ENCODE peak calls at places on chromosomes 5 and 9, in six cellular contexts. One of them, this sample, is unnamed.

GRCh38 chr5:151739939-151740335 is 18.5 kb downstream of the ATOX1 start:
- DNase-seq in fibroblast of villous mesenchyme: peak; percentile 93
- DNase-seq in OCI-LY7: no peak
- DNase-seq in body of pancreas: peak; percentile 12
- DNase-seq in BE2C: no peak
- DNase-seq in choroid plexus epithelial cell: peak; percentile 90
- DNase-seq in this sample: no peak

GRCh38 chr5:122916490-122916889 is 71.1 kb downstream of the SNX24 start:
- DNase-seq in fibroblast of villous mesenchyme: no peak
- DNase-seq in BE2C: no peak
- DNase-seq in choroid plexus epithelial cell: no peak
- DNase-seq in body of pancreas: no peak
- DNase-seq in OCI-LY7: no peak
- DNase-seq in this sample: no peak

GRCh38 chr9:23041466-23041865 is 594.8 kb downstream of the DMRTA1 start:
- DNase-seq in BE2C: no peak
- DNase-seq in choroid plexus epithelial cell: no peak
- DNase-seq in fibroblast of villous mesenchyme: no peak
- DNase-seq in body of pancreas: no peak
- DNase-seq in OCI-LY7: no peak
- DNase-seq in this sample: no peak

GRCh38 chr9:89952401-89952800 is 347.6 kb downstream of the GADD45G start:
- DNase-seq in choroid plexus epithelial cell: no peak
- DNase-seq in fibroblast of villous mesenchyme: no peak
- DNase-seq in BE2C: no peak
- DNase-seq in body of pancreas: no peak
- DNase-seq in OCI-LY7: no peak
- DNase-seq in this sample: peak; percentile 6

GRCh38 chr5:91098581-91098980 is 284.5 kb downstream of the ARRDC3 start:
- DNase-seq in choroid plexus epithelial cell: no peak
- DNase-seq in OCI-LY7: no peak
- DNase-seq in body of pancreas: no peak
- DNase-seq in BE2C: no peak
- DNase-seq in fibroblast of villous mesenchyme: no peak
- DNase-seq in this sample: no peak

GRCh38 chr5:139696167-139696893 is 48.2 kb downstream of the CXXC5 start:
- DNase-seq in fibroblast of villous mesenchyme: peak; percentile 35
- DNase-seq in OCI-LY7: no peak
- DNase-seq in body of pancreas: no peak
- DNase-seq in BE2C: no peak
- DNase-seq in choroid plexus epithelial cell: peak; percentile 29
- DNase-seq in this sample: no peak

GRCh38 chr5:139468421-139468931 is 2.3 kb upstream of the SMIM33 start:
- DNase-seq in BE2C: no peak
- DNase-seq in OCI-LY7: no peak
- DNase-seq in choroid plexus epithelial cell: no peak
- DNase-seq in fibroblast of villous mesenchyme: no peak
- DNase-seq in body of pancreas: no peak
- DNase-seq in this sample: no peak

GRCh38 chr5:116696356-116696755 is 121.7 kb upstream of the SEMA6A start:
- DNase-seq in BE2C: no peak
- DNase-seq in choroid plexus epithelial cell: peak; percentile 34
- DNase-seq in body of pancreas: no peak
- DNase-seq in OCI-LY7: no peak
- DNase-seq in fibroblast of villous mesenchyme: peak; percentile 1
- DNase-seq in this sample: peak; percentile 64

DNA sequence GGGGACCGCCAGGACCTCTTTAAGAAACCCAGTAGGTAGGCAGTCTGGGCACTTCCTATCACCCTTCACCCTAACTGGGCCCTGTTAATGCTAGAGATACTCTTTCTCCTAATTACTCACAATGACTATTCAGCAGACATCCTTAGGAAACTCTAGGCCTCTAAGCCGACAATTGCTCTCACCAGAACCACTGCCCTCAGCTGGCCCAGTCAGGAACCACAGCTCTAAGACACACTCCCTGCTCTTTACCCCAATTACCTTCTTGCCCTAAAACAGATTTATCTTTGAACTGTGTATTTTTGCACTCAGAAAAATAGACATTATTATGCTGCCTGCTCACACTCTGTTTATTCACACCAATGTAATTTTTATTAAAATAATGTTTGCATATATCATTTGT is 432.6 kb upstream of the SLC30A5 start:
- DNase-seq in choroid plexus epithelial cell: peak; percentile 41
- DNase-seq in OCI-LY7: peak; percentile 13
- DNase-seq in fibroblast of villous mesenchyme: no peak
- DNase-seq in BE2C: peak; percentile 33
- DNase-seq in body of pancreas: no peak
- DNase-seq in this sample: peak; percentile 57
- TF ChIP-seq CTCF in choroid plexus epithelial cell: peak; percentile 64
- TF ChIP-seq CTCF in OCI-LY7: peak; percentile 69
- TF ChIP-seq CTCF in fibroblast of villous mesenchyme: peak; percentile 47
- TF ChIP-seq CTCF in BE2C: peak; percentile 60
- TF ChIP-seq CTCF in body of pancreas: peak; percentile 25
- TF ChIP-seq CTCF in this sample: peak; percentile 51

GRCh38 chr5:178732281-178732680 is 1.8 kb upstream of the ZNF354A start:
- DNase-seq in OCI-LY7: no peak
- DNase-seq in fibroblast of villous mesenchyme: no peak
- DNase-seq in body of pancreas: no peak
- DNase-seq in choroid plexus epithelial cell: no peak
- DNase-seq in BE2C: no peak
- DNase-seq in this sample: no peak

DNA sequence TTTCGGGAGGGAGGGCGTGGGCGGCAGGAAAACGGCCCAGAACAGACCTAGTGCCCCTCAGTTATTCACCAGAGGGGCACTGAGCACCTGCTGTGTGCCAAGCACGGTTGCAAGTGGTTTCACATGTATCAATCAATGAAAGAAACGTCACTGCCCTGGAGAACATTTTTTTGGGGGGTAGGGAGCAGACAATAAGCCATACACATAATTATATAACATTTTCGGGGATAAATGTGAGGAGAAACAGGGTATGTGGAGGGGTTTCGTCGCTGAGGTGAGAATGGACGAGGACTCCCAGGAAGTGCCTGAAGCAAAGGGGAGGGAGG is 444 bp upstream of the ZNF354A start:
- DNase-seq in choroid plexus epithelial cell: no peak
- DNase-seq in fibroblast of villous mesenchyme: no peak
- DNase-seq in BE2C: no peak
- DNase-seq in OCI-LY7: peak; percentile 7
- DNase-seq in body of pancreas: no peak
- DNase-seq in this sample: peak; percentile 1
- H3K4me3 ChIP-seq in choroid plexus epithelial cell: peak overlapping the region; percentile 71
- H3K4me3 ChIP-seq in fibroblast of villous mesenchyme: peak overlapping the region; percentile 23
- H3K4me3 ChIP-seq in BE2C: no peak overlapping the region
- H3K4me3 ChIP-seq in OCI-LY7: peak overlapping the region; percentile 81
- H3K4me3 ChIP-seq in body of pancreas: no peak overlapping the region
- H3K4me3 ChIP-seq in this sample: no peak overlapping the region

DNA sequence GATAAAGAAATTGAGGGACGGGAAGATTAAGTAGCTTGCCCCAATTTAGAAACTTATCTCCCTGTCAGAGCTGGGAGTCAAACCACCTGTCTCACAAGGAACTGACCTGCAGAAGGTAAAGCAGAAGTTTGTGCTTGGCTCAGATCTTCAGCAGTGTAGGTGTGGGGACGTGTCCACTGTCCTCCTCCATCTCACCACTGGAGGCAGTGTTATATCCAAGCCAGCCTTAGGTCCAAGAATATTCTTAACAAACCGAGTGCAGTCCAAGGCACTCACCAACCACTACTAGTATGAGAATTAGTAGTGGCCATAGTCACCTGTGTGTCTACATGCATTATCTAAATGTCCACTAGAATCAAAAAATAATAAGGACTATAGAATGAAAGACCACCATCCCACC is 86.3 kb upstream of the IRX1 start:
- DNase-seq in OCI-LY7: no peak
- DNase-seq in choroid plexus epithelial cell: no peak
- DNase-seq in BE2C: no peak
- DNase-seq in body of pancreas: no peak
- DNase-seq in fibroblast of villous mesenchyme: no peak
- DNase-seq in this sample: no peak
- TF ChIP-seq CTCF in OCI-LY7: peak; percentile 51
- TF ChIP-seq CTCF in choroid plexus epithelial cell: no peak
- TF ChIP-seq CTCF in BE2C: peak; percentile 7
- TF ChIP-seq CTCF in body of pancreas: no peak
- TF ChIP-seq CTCF in fibroblast of villous mesenchyme: no peak
- TF ChIP-seq CTCF in this sample: no peak

GRCh38 chr9:133142657-133143592 is 20.8 kb downstream of the GBGT1 start:
- DNase-seq in choroid plexus epithelial cell: no peak
- DNase-seq in fibroblast of villous mesenchyme: no peak
- DNase-seq in OCI-LY7: no peak
- DNase-seq in body of pancreas: no peak
- DNase-seq in BE2C: no peak
- DNase-seq in this sample: peak; percentile 77

GRCh38 chr9:133144142-133144886 is 19.4 kb downstream of the GBGT1 start:
- DNase-seq in fibroblast of villous mesenchyme: peak; percentile 69
- DNase-seq in OCI-LY7: peak; percentile 74
- DNase-seq in BE2C: peak; percentile 88
- DNase-seq in choroid plexus epithelial cell: peak; percentile 60
- DNase-seq in body of pancreas: peak; percentile 86
- DNase-seq in this sample: peak; percentile 97

GRCh38 chr9:133146746-133147411 is 16.8 kb downstream of the GBGT1 start:
- DNase-seq in BE2C: no peak
- DNase-seq in fibroblast of villous mesenchyme: no peak
- DNase-seq in OCI-LY7: no peak
- DNase-seq in body of pancreas: no peak
- DNase-seq in choroid plexus epithelial cell: no peak
- DNase-seq in this sample: no peak

GRCh38 chr9:133143639-133144141 is 20.0 kb downstream of the GBGT1 start:
- DNase-seq in fibroblast of villous mesenchyme: no peak
- DNase-seq in choroid plexus epithelial cell: no peak
- DNase-seq in BE2C: no peak
- DNase-seq in body of pancreas: no peak
- DNase-seq in OCI-LY7: no peak
- DNase-seq in this sample: no peak

DNA sequence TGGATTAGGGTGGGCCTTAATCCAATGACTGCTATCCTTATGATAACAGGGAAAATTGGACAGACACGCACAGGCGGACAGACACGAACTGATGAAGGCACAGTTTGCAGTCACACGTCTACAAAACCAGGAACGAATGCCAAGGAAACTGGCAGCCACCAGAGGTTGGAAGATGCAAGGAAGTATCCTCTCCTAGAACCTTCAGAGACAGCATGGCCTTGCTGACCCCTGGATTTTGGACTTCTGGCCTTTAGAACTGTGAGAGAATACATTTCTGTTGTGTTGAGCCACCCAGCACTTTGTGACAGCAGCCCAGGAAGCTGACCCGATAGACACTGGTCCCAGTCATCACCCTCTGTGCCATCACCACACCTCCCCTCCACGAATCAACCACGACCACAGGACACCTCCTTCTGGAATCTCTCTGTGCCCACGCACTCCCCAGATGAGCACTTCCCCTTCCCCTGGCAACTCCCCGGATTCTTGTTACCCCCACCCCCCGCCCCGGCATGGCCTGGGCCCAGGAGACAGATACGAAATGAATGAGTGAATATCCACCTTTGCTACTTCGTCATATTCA is 18.7 kb downstream of the GBGT1 start:
- DNase-seq in fibroblast of villous mesenchyme: no peak
- DNase-seq in BE2C: no peak
- DNase-seq in choroid plexus epithelial cell: no peak
- DNase-seq in body of pancreas: no peak
- DNase-seq in OCI-LY7: no peak
- DNase-seq in this sample: no peak
- H3K4me3 ChIP-seq in fibroblast of villous mesenchyme: peak overlapping the region; percentile 29
- H3K4me3 ChIP-seq in BE2C: peak overlapping the region; percentile 43
- H3K4me3 ChIP-seq in choroid plexus epithelial cell: no peak overlapping the region
- H3K4me3 ChIP-seq in body of pancreas: no peak overlapping the region
- H3K4me3 ChIP-seq in OCI-LY7: no peak overlapping the region
- H3K4me3 ChIP-seq in this sample: peak overlapping the region; percentile 51

GRCh38 chr5:148684528-148684927 is 30.2 kb upstream of the HTR4 start:
- DNase-seq in OCI-LY7: no peak
- DNase-seq in body of pancreas: no peak
- DNase-seq in fibroblast of villous mesenchyme: no peak
- DNase-seq in choroid plexus epithelial cell: no peak
- DNase-seq in BE2C: no peak
- DNase-seq in this sample: no peak

GRCh38 chr5:148687871-148688270 is 33.5 kb upstream of the HTR4 start:
- DNase-seq in OCI-LY7: no peak
- DNase-seq in body of pancreas: no peak
- DNase-seq in fibroblast of villous mesenchyme: no peak
- DNase-seq in BE2C: no peak
- DNase-seq in choroid plexus epithelial cell: no peak
- DNase-seq in this sample: no peak

GRCh38 chr5:148688787-148689186 is 34.5 kb upstream of the HTR4 start:
- DNase-seq in choroid plexus epithelial cell: no peak
- DNase-seq in body of pancreas: no peak
- DNase-seq in BE2C: no peak
- DNase-seq in OCI-LY7: no peak
- DNase-seq in fibroblast of villous mesenchyme: no peak
- DNase-seq in this sample: no peak

GRCh38 chr5:148685520-148686134 is 31.3 kb upstream of the HTR4 start:
- DNase-seq in BE2C: no peak
- DNase-seq in OCI-LY7: no peak
- DNase-seq in choroid plexus epithelial cell: no peak
- DNase-seq in fibroblast of villous mesenchyme: no peak
- DNase-seq in body of pancreas: peak; percentile 3
- DNase-seq in this sample: no peak

GRCh38 chr5:148687427-148687826 is 33.1 kb upstream of the HTR4 start:
- DNase-seq in choroid plexus epithelial cell: peak; percentile 55
- DNase-seq in BE2C: peak; percentile 66
- DNase-seq in body of pancreas: peak; percentile 5
- DNase-seq in fibroblast of villous mesenchyme: peak; percentile 13
- DNase-seq in OCI-LY7: peak; percentile 32
- DNase-seq in this sample: peak; percentile 66
- TF ChIP-seq CTCF in choroid plexus epithelial cell: peak; percentile 50
- TF ChIP-seq CTCF in BE2C: peak; percentile 98
- TF ChIP-seq CTCF in body of pancreas: peak; percentile 38
- TF ChIP-seq CTCF in fibroblast of villous mesenchyme: peak; percentile 49
- TF ChIP-seq CTCF in OCI-LY7: peak; percentile 73
- TF ChIP-seq CTCF in this sample: peak; percentile 53